ENCODE peak calls at places on chromosome 1, in six cellular contexts. One of them, this sample, is unnamed.

GRCh38 chr1:153565529-153566374 is at the start of gene S100A2:
- DNase-seq in neural progenitor cell: no peak
- DNase-seq in colonic mucosa: peak; percentile 61
- DNase-seq in astrocyte: peak; percentile 93
- DNase-seq in right atrium auricular region: peak; percentile 76
- DNase-seq in heart right ventricle: no peak
- DNase-seq in this sample: no peak

GRCh38 chr1:187685338-187685737 is 856.6 kb downstream of the PLA2G4A start:
- DNase-seq in neural progenitor cell: no peak
- DNase-seq in colonic mucosa: no peak
- DNase-seq in astrocyte: peak; percentile 60
- DNase-seq in right atrium auricular region: no peak
- DNase-seq in heart right ventricle: no peak
- DNase-seq in this sample: no peak

GRCh38 chr1:46315669-46316403 is 12.3 kb downstream of the UQCRH start:
- DNase-seq in neural progenitor cell: no peak
- DNase-seq in colonic mucosa: no peak
- DNase-seq in astrocyte: peak; percentile 52
- DNase-seq in right atrium auricular region: no peak
- DNase-seq in heart right ventricle: no peak
- DNase-seq in this sample: no peak

GRCh38 chr1:37250371-37250770 is 216.1 kb upstream of the GRIK3 start:
- DNase-seq in neural progenitor cell: no peak
- DNase-seq in colonic mucosa: no peak
- DNase-seq in astrocyte: no peak
- DNase-seq in right atrium auricular region: no peak
- DNase-seq in heart right ventricle: no peak
- DNase-seq in this sample: no peak

GRCh38 chr1:39258146-39258924 is 53.8 kb downstream of the MACF1 start:
- DNase-seq in neural progenitor cell: peak; percentile 77
- DNase-seq in colonic mucosa: peak; percentile 77
- DNase-seq in astrocyte: peak; percentile 51
- DNase-seq in right atrium auricular region: peak; percentile 78
- DNase-seq in heart right ventricle: peak; percentile 75
- DNase-seq in this sample: peak; percentile 81

GRCh38 chr1:18352640-18353245 is 128.0 kb upstream of the KLHDC7A start:
- DNase-seq in neural progenitor cell: no peak
- DNase-seq in colonic mucosa: no peak
- DNase-seq in astrocyte: no peak
- DNase-seq in right atrium auricular region: no peak
- DNase-seq in heart right ventricle: no peak
- DNase-seq in this sample: no peak

GRCh38 chr1:231241751-231242150 is 739 bp downstream of the GNPAT start:
- DNase-seq in neural progenitor cell: peak; percentile 16
- DNase-seq in colonic mucosa: peak; percentile 69
- DNase-seq in astrocyte: no peak
- DNase-seq in right atrium auricular region: no peak
- DNase-seq in heart right ventricle: peak; percentile 8
- DNase-seq in this sample: no peak

GRCh38 chr1:185008746-185009360 is 34.5 kb upstream of the NIBAN1 start:
- DNase-seq in neural progenitor cell: no peak
- DNase-seq in colonic mucosa: no peak
- DNase-seq in astrocyte: no peak
- DNase-seq in right atrium auricular region: no peak
- DNase-seq in heart right ventricle: no peak
- DNase-seq in this sample: no peak

GRCh38 chr1:59814901-59815825 is at the start of gene HOOK1:
- DNase-seq in neural progenitor cell: peak; percentile 22
- DNase-seq in colonic mucosa: peak; percentile 39
- DNase-seq in astrocyte: no peak
- DNase-seq in right atrium auricular region: no peak
- DNase-seq in heart right ventricle: no peak
- DNase-seq in this sample: no peak

GRCh38 chr1:37305108-37305507 is 169.3 kb upstream of the ZC3H12A start:
- DNase-seq in neural progenitor cell: no peak
- DNase-seq in colonic mucosa: no peak
- DNase-seq in astrocyte: no peak
- DNase-seq in right atrium auricular region: no peak
- DNase-seq in heart right ventricle: no peak
- DNase-seq in this sample: no peak

GRCh38 chr1:118785246-118785645 is 202.9 kb downstream of the TBX15 start:
- DNase-seq in neural progenitor cell: peak; percentile 4
- DNase-seq in colonic mucosa: no peak
- DNase-seq in astrocyte: peak; percentile 0
- DNase-seq in right atrium auricular region: no peak
- DNase-seq in heart right ventricle: no peak
- DNase-seq in this sample: no peak

GRCh38 chr1:81799939-81800740 is 594 bp upstream of the ADGRL2 start:
- DNase-seq in neural progenitor cell: peak; percentile 94
- DNase-seq in colonic mucosa: peak; percentile 45
- DNase-seq in astrocyte: peak; percentile 66
- DNase-seq in right atrium auricular region: no peak
- DNase-seq in heart right ventricle: peak; percentile 68
- DNase-seq in this sample: peak; percentile 46

GRCh38 chr1:235883261-235883927 is 16.7 kb upstream of the LYST start:
- DNase-seq in neural progenitor cell: no peak
- DNase-seq in colonic mucosa: peak; percentile 76
- DNase-seq in astrocyte: peak; percentile 97
- DNase-seq in right atrium auricular region: peak; percentile 94
- DNase-seq in heart right ventricle: peak; percentile 89
- DNase-seq in this sample: peak; percentile 83

GRCh38 chr1:211372463-211372862 is 45.8 kb downstream of the TRAF5 start:
- DNase-seq in neural progenitor cell: no peak
- DNase-seq in colonic mucosa: no peak
- DNase-seq in astrocyte: no peak
- DNase-seq in right atrium auricular region: no peak
- DNase-seq in heart right ventricle: no peak
- DNase-seq in this sample: no peak

DNA sequence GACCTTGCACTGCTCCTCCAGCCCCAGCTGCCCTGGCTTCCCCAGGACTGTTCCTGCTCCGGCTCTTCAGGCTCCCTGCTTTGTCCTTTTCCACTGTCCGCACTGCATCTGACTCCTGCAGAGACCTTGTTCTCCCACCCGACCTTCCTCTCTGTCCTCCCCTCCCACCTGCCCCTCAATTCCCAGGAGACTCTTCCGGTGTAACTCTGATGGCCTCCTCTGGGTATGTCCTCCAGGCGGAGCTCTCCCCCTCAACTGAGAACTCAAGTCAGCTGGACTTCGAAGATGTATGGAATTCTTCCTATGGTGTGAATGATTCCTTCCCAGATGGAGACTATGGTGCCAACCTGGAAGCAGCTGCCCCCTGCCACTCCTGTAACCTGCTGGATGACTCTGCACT is 550 bp downstream of the ACKR1 start:
- DNase-seq in neural progenitor cell: peak; percentile 39
- DNase-seq in colonic mucosa: no peak
- DNase-seq in astrocyte: no peak
- DNase-seq in right atrium auricular region: no peak
- DNase-seq in heart right ventricle: no peak
- DNase-seq in this sample: no peak
- TF ChIP-seq CTCF in neural progenitor cell: peak; percentile 29
- TF ChIP-seq CTCF in colonic mucosa: no peak
- TF ChIP-seq CTCF in astrocyte: no peak
- TF ChIP-seq CTCF in right atrium auricular region: no peak
- TF ChIP-seq CTCF in heart right ventricle: no peak
- TF ChIP-seq CTCF in this sample: no peak

GRCh38 chr1:193539731-193540459 is 353.5 kb upstream of the B3GALT2 start:
- DNase-seq in neural progenitor cell: no peak
- DNase-seq in colonic mucosa: no peak
- DNase-seq in astrocyte: no peak
- DNase-seq in right atrium auricular region: no peak
- DNase-seq in heart right ventricle: no peak
- DNase-seq in this sample: no peak
- H3K27ac ChIP-seq in neural progenitor cell: no peak overlapping the region
- H3K27ac ChIP-seq in colonic mucosa: no peak overlapping the region
- H3K27ac ChIP-seq in astrocyte: no peak overlapping the region
- H3K27ac ChIP-seq in right atrium auricular region: no peak overlapping the region
- H3K27ac ChIP-seq in heart right ventricle: no peak overlapping the region
- H3K27ac ChIP-seq in this sample: no peak overlapping the region

DNA sequence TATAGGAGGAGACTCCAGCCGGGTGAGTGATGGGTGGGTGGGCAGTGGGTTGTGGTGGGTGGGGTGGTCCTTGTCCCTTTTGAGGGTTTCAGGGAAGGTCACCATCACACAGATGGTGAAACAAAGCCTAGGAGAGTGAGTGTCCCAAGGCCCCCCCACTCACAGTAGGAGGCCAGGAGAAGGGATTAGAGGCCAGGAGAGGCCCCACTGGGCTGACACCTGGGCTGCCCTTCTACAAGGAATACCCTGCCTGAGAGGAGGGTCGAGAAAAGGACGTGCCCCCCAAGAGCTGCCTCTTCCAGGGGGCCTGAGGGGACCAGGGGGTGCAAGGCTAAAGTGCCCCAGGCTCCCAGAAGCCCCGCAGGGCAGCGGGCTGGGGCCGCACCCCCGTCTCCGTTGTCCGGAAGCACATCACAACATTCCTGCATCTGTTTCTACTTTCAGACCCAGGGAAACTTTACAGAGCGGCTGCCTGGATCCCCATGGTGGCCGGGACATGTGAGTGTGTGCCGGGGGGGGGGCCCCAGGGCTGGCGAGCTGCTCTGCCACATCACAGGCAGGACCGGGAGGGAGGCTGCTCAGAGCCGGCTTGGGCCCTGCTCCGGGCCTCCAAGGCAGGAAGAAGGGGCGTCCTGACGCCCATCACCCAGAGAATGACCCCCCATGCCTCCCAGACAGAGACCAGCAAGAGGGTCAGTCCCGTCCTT is 68.3 kb downstream of the ARHGEF16 start:
- DNase-seq in neural progenitor cell: no peak
- DNase-seq in colonic mucosa: no peak
- DNase-seq in astrocyte: no peak
- DNase-seq in right atrium auricular region: no peak
- DNase-seq in heart right ventricle: no peak
- DNase-seq in this sample: no peak
- H3K36me3 ChIP-seq in neural progenitor cell: no peaks in the 10 kb centered on the region
- H3K36me3 ChIP-seq in colonic mucosa: no peaks in the 10 kb centered on the region
- H3K36me3 ChIP-seq in astrocyte: no peaks in the 10 kb centered on the region
- H3K36me3 ChIP-seq in right atrium auricular region: no peaks in the 10 kb centered on the region
- H3K36me3 ChIP-seq in heart right ventricle: no peaks in the 10 kb centered on the region
- H3K36me3 ChIP-seq in this sample: no peaks in the 10 kb centered on the region

GRCh38 chr1:178718520-178718919 is 6.5 kb upstream of the RALGPS2 start:
- DNase-seq in neural progenitor cell: no peak
- DNase-seq in colonic mucosa: no peak
- DNase-seq in astrocyte: no peak
- DNase-seq in right atrium auricular region: no peak
- DNase-seq in heart right ventricle: no peak
- DNase-seq in this sample: no peak

GRCh38 chr1:178716111-178716510 is 8.9 kb upstream of the RALGPS2 start:
- DNase-seq in neural progenitor cell: no peak
- DNase-seq in colonic mucosa: no peak
- DNase-seq in astrocyte: peak; percentile 49
- DNase-seq in right atrium auricular region: no peak
- DNase-seq in heart right ventricle: no peak
- DNase-seq in this sample: no peak

GRCh38 chr1:178714453-178714852 is 10.6 kb upstream of the RALGPS2 start:
- DNase-seq in neural progenitor cell: no peak
- DNase-seq in colonic mucosa: no peak
- DNase-seq in astrocyte: no peak
- DNase-seq in right atrium auricular region: no peak
- DNase-seq in heart right ventricle: no peak
- DNase-seq in this sample: no peak

GRCh38 chr1:178713270-178713669 is 11.8 kb upstream of the RALGPS2 start:
- DNase-seq in neural progenitor cell: no peak
- DNase-seq in colonic mucosa: no peak
- DNase-seq in astrocyte: peak; percentile 75
- DNase-seq in right atrium auricular region: no peak
- DNase-seq in heart right ventricle: no peak
- DNase-seq in this sample: no peak
- TF ChIP-seq CTCF in neural progenitor cell: no peak
- TF ChIP-seq CTCF in colonic mucosa: no peak
- TF ChIP-seq CTCF in astrocyte: no peak
- TF ChIP-seq CTCF in right atrium auricular region: no peak
- TF ChIP-seq CTCF in heart right ventricle: no peak
- TF ChIP-seq CTCF in this sample: no peak

DNA sequence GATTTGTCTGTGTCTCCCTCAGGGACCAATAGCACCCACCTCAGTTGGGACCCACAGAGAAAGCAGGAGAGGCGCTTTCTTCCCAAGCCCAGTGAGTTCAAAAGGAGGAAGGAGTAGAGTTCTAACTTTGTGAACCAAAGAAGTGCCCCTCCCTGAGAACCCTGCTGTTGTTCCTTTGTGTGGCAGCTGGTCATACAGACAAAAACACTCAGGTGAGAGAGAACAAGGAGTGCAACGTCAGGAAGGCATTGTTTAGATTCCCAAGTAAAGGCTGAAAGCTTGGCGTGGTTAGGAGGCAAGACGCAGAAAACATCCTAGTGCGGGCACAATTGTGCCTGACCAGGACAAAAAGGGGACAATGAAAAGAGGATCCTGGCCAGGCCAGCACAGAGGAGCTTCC is 654.6 kb downstream of the KIF26B start:
- DNase-seq in neural progenitor cell: peak; percentile 34
- DNase-seq in colonic mucosa: no peak
- DNase-seq in astrocyte: no peak
- DNase-seq in right atrium auricular region: no peak
- DNase-seq in heart right ventricle: no peak
- DNase-seq in this sample: no peak
- H3K27ac ChIP-seq in neural progenitor cell: no peak overlapping the region
- H3K27ac ChIP-seq in colonic mucosa: no peak overlapping the region
- H3K27ac ChIP-seq in astrocyte: no peak overlapping the region
- H3K27ac ChIP-seq in right atrium auricular region: no peak overlapping the region
- H3K27ac ChIP-seq in heart right ventricle: no peak overlapping the region
- H3K27ac ChIP-seq in this sample: no peak overlapping the region

GRCh38 chr1:156942176-156942575 is 21.7 kb downstream of the LRRC71 start:
- DNase-seq in neural progenitor cell: no peak
- DNase-seq in colonic mucosa: no peak
- DNase-seq in astrocyte: no peak
- DNase-seq in right atrium auricular region: no peak
- DNase-seq in heart right ventricle: no peak
- DNase-seq in this sample: no peak
- H3K36me3 ChIP-seq in neural progenitor cell: no peaks in the 10 kb centered on the region
- H3K36me3 ChIP-seq in colonic mucosa: peaks cover 15% of the 10 kb centered on the region
- H3K36me3 ChIP-seq in astrocyte: peaks cover 33% of the 10 kb centered on the region
- H3K36me3 ChIP-seq in right atrium auricular region: peaks cover 92% of the 10 kb centered on the region
- H3K36me3 ChIP-seq in heart right ventricle: peaks cover 100% of the 10 kb centered on the region
- H3K36me3 ChIP-seq in this sample: no peaks in the 10 kb centered on the region